ENCODE peak calls at places on chromosome 16, in four cellular contexts. One of them, this sample, is unnamed.
A peak's percentile ranks its signal among the peaks of the same experiment; 100 is the strongest.

GRCh38 chr16:47584464-47585225 is 123.5 kb downstream of the PHKB start:
- DNase-seq in right lobe of liver: no peak
- DNase-seq in GM12878: no peak
- DNase-seq in IMR-90: no peak
- DNase-seq in this sample: no peak

GRCh38 chr16:55942821-55943220 is 67.6 kb upstream of the CES5A start:
- DNase-seq in right lobe of liver: no peak
- DNase-seq in GM12878: no peak
- DNase-seq in IMR-90: no peak
- DNase-seq in this sample: no peak

GRCh38 chr16:31409433-31409832 is 16.3 kb downstream of the ITGAD start:
- DNase-seq in right lobe of liver: no peak
- DNase-seq in GM12878: no peak
- DNase-seq in IMR-90: peak; percentile 66
- DNase-seq in this sample: no peak

GRCh38 chr16:66750279-66751134 is 902 bp downstream of the DYNC1LI2 start:
- DNase-seq in right lobe of liver: no peak
- DNase-seq in GM12878: no peak
- DNase-seq in IMR-90: no peak
- DNase-seq in this sample: no peak

GRCh38 chr16:75053791-75054555 is 55.1 kb downstream of the ZNRF1 start:
- DNase-seq in right lobe of liver: peak; percentile 95
- DNase-seq in GM12878: no peak
- DNase-seq in IMR-90: no peak
- DNase-seq in this sample: no peak

GRCh38 chr16:47073223-47074155 is 70.3 kb downstream of the NETO2 start:
- DNase-seq in right lobe of liver: no peak
- DNase-seq in GM12878: peak; percentile 43
- DNase-seq in IMR-90: no peak
- DNase-seq in this sample: no peak

GRCh38 chr16:3656491-3657468 is 2.3 kb downstream of the DNASE1 start:
- DNase-seq in right lobe of liver: peak; percentile 45
- DNase-seq in GM12878: no peak
- DNase-seq in IMR-90: no peak
- DNase-seq in this sample: no peak

GRCh38 chr16:55248494-55248893 is 75.5 kb upstream of the IRX6 start:
- DNase-seq in right lobe of liver: no peak
- DNase-seq in GM12878: no peak
- DNase-seq in IMR-90: no peak
- DNase-seq in this sample: no peak

GRCh38 chr16:8594149-8594666 is 3.9 kb upstream of the TMEM114 start:
- DNase-seq in right lobe of liver: no peak
- DNase-seq in GM12878: no peak
- DNase-seq in IMR-90: no peak
- DNase-seq in this sample: no peak

GRCh38 chr16:3959148-3959547 is 78.6 kb upstream of the CREBBP start:
- DNase-seq in right lobe of liver: no peak
- DNase-seq in GM12878: no peak
- DNase-seq in IMR-90: peak; percentile 90
- DNase-seq in this sample: no peak

GRCh38 chr16:78452030-78452429 is 352.6 kb downstream of the WWOX start:
- DNase-seq in right lobe of liver: no peak
- DNase-seq in GM12878: no peak
- DNase-seq in IMR-90: no peak
- DNase-seq in this sample: no peak

GRCh38 chr16:22306788-22307187 is 9.6 kb downstream of the POLR3E start:
- DNase-seq in right lobe of liver: no peak
- DNase-seq in GM12878: no peak
- DNase-seq in IMR-90: no peak
- DNase-seq in this sample: no peak

GRCh38 chr16:50835358-50836060 is 93.6 kb downstream of the CYLD start:
- DNase-seq in right lobe of liver: no peak
- DNase-seq in GM12878: no peak
- DNase-seq in IMR-90: no peak
- DNase-seq in this sample: no peak

GRCh38 chr16:73056383-73056782 is 8.5 kb upstream of the ZFHX3 start:
- DNase-seq in right lobe of liver: no peak
- DNase-seq in GM12878: no peak
- DNase-seq in IMR-90: no peak
- DNase-seq in this sample: no peak
- H3K27me3 ChIP-seq in right lobe of liver: no peaks in the 10 kb centered on the region
- H3K27me3 ChIP-seq in GM12878: peaks cover 4% of the 10 kb centered on the region
- H3K27me3 ChIP-seq in IMR-90: no peaks in the 10 kb centered on the region
- H3K27me3 ChIP-seq in this sample: peaks cover 5% of the 10 kb centered on the region

GRCh38 chr16:399278-400019 is 2.2 kb upstream of the DECR2 start:
- DNase-seq in right lobe of liver: no peak
- DNase-seq in GM12878: no peak
- DNase-seq in IMR-90: no peak
- DNase-seq in this sample: no peak

GRCh38 chr16:400061-400540 is 1.6 kb upstream of the DECR2 start:
- DNase-seq in right lobe of liver: no peak
- DNase-seq in GM12878: no peak
- DNase-seq in IMR-90: no peak
- DNase-seq in this sample: no peak

GRCh38 chr16:397736-398332 is 835 bp downstream of the NME4 start:
- DNase-seq in right lobe of liver: peak; percentile 76
- DNase-seq in GM12878: no peak
- DNase-seq in IMR-90: peak; percentile 61
- DNase-seq in this sample: no peak

GRCh38 chr16:397135-397661 is at the start of gene NME4:
- DNase-seq in right lobe of liver: no peak
- DNase-seq in GM12878: no peak
- DNase-seq in IMR-90: no peak
- DNase-seq in this sample: no peak

GRCh38 chr16:398551-399277 is 1.7 kb downstream of the NME4 start:
- DNase-seq in right lobe of liver: no peak
- DNase-seq in GM12878: no peak
- DNase-seq in IMR-90: no peak
- DNase-seq in this sample: no peak
- H3K27ac ChIP-seq in right lobe of liver: no peak overlapping the region
- H3K27ac ChIP-seq in GM12878: no peak overlapping the region
- H3K27ac ChIP-seq in IMR-90: no peak overlapping the region
- H3K27ac ChIP-seq in this sample: no peak overlapping the region

GRCh38 chr16:89292443-89293078 is 75.1 kb downstream of the ZNF778 start:
- DNase-seq in right lobe of liver: no peak
- DNase-seq in GM12878: no peak
- DNase-seq in IMR-90: no peak
- DNase-seq in this sample: no peak

GRCh38 chr16:89291355-89291754 is 73.9 kb downstream of the ZNF778 start:
- DNase-seq in right lobe of liver: no peak
- DNase-seq in GM12878: no peak
- DNase-seq in IMR-90: no peak
- DNase-seq in this sample: no peak

GRCh38 chr16:89290472-89290871 is 73.0 kb downstream of the ZNF778 start:
- DNase-seq in right lobe of liver: no peak
- DNase-seq in GM12878: no peak
- DNase-seq in IMR-90: no peak
- DNase-seq in this sample: no peak

GRCh38 chr16:89290887-89291286 is 73.4 kb downstream of the ZNF778 start:
- DNase-seq in right lobe of liver: no peak
- DNase-seq in GM12878: no peak
- DNase-seq in IMR-90: no peak
- DNase-seq in this sample: no peak

GRCh38 chr16:89291776-89292175 is 74.3 kb downstream of the ZNF778 start:
- DNase-seq in right lobe of liver: no peak
- DNase-seq in GM12878: no peak
- DNase-seq in IMR-90: no peak
- DNase-seq in this sample: no peak
- H3K4me3 ChIP-seq in right lobe of liver: no peak overlapping the region
- H3K4me3 ChIP-seq in GM12878: no peak overlapping the region
- H3K4me3 ChIP-seq in IMR-90: no peak overlapping the region
- H3K4me3 ChIP-seq in this sample: no peak overlapping the region

DNA sequence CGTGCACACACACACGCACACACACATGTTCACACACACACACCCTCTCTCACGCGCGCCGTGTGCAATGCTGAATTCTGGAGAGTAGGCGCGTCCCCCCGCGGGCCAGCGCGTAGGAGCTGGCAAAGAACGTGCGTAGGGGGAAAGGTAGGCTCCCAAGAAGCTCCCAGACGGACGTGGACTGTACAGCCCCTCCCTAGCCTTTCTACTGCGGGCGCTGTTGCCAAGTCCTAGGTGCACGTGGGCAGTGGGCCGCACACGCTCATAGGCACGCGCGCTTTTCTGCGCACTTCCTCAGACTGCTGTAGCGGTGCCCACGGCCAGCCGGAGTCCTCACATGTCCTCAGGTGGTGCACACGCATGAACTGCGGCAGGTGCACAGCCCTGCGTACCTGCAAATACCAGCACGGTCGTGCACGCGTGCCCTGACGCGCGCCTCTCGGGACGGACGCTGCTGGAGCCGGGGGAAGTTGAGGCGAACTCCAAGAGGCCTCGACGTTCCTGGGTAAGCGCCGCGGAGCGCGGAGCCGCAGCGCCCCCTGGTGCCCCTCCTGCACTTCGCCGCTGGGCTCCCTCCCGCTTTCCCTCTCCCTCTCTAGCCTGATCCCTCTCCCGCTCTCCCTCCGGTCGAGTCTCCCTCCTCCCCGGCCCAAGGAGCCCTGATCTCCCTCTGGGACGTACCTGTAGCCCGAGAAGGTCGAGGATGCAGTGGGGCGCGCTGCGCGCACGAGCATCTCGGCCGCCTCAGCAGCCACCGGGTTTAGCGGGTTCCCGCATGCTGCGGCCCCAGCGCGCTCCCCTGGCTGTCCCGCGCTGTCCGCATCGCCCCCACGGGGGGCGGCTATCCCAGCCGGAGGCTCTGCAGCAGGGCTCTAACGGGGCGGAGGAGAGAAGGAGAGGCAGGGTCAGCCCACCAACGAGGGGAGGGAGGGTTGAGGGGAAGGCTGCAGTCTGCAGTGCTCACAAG is 749 bp downstream of the GRIN2A start:
- DNase-seq in right lobe of liver: peak; percentile 67
- DNase-seq in GM12878: no peak
- DNase-seq in IMR-90: peak; percentile 11
- DNase-seq in this sample: no peak
- H3K27me3 ChIP-seq in right lobe of liver: peaks cover 19% of the 10 kb centered on the region
- H3K27me3 ChIP-seq in GM12878: peaks cover 6% of the 10 kb centered on the region
- H3K27me3 ChIP-seq in IMR-90: peaks cover 5% of the 10 kb centered on the region
- H3K27me3 ChIP-seq in this sample: peaks cover 15% of the 10 kb centered on the region

GRCh38 chr16:85362443-85362842 is 250.2 kb upstream of the CIBAR2 start:
- DNase-seq in right lobe of liver: no peak
- DNase-seq in GM12878: no peak
- DNase-seq in IMR-90: no peak
- DNase-seq in this sample: no peak

GRCh38 chr16:85365120-85365519 is 248.0 kb upstream of the GSE1 start:
- DNase-seq in right lobe of liver: no peak
- DNase-seq in GM12878: no peak
- DNase-seq in IMR-90: no peak
- DNase-seq in this sample: no peak

GRCh38 chr16:85364323-85365040 is 248.6 kb upstream of the GSE1 start:
- DNase-seq in right lobe of liver: no peak
- DNase-seq in GM12878: no peak
- DNase-seq in IMR-90: no peak
- DNase-seq in this sample: no peak

GRCh38 chr16:85363881-85364280 is 249.2 kb upstream of the GSE1 start:
- DNase-seq in right lobe of liver: no peak
- DNase-seq in GM12878: no peak
- DNase-seq in IMR-90: no peak
- DNase-seq in this sample: no peak

GRCh38 chr16:85363427-85363826 is 249.7 kb upstream of the GSE1 start:
- DNase-seq in right lobe of liver: no peak
- DNase-seq in GM12878: no peak
- DNase-seq in IMR-90: no peak
- DNase-seq in this sample: no peak
- H3K27ac ChIP-seq in right lobe of liver: no peak overlapping the region
- H3K27ac ChIP-seq in GM12878: no peak overlapping the region
- H3K27ac ChIP-seq in IMR-90: no peak overlapping the region
- H3K27ac ChIP-seq in this sample: no peak overlapping the region

DNA sequence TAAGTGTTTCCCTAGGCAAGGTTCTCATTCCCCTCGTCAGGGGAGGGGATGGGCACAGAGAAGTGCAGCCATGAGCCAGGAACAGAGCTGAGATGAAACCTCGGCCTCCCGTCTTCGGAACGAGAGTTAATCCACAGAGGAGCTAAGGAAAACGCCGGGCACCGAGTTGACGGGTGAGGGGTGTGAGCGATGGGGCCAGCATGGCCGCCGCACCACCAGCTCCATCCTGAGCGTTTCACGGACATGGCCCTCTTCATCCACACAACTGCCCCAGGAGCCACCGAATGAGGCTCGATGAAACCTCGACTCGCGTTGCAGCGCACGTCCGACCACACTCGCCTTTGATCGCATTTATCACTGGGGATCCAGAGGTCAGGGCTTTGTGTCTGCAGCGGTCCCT is 21.5 kb downstream of the CA5A start:
- DNase-seq in right lobe of liver: no peak
- DNase-seq in GM12878: no peak
- DNase-seq in IMR-90: no peak
- DNase-seq in this sample: no peak
- H3K4me3 ChIP-seq in right lobe of liver: no peak overlapping the region
- H3K4me3 ChIP-seq in GM12878: no peak overlapping the region
- H3K4me3 ChIP-seq in IMR-90: no peak overlapping the region
- H3K4me3 ChIP-seq in this sample: no peak overlapping the region